ENCODE peak calls at places on chromosomes 6 and 20, in five cellular contexts. K is MM.1S, N is neural crest cell, F is B cell, U is cardiac fibroblast. R is an unnamed sample.

GRCh38 chr20:62197801-62198200 is 15.0 kb downstream of the MTG2 start:
- DNase-seq in K (no peak), N (no peak), F (no peak), U (no peak), R (no peak)

GRCh38 chr6:816510-817084 is 123.7 kb upstream of the EXOC2 start:
- DNase-seq in K (no peak), N (no peak), F (peak), U (no peak), R (no peak)

GRCh38 chr6:113120577-113121285 is 736.4 kb upstream of the MARCKS start:
- DNase-seq in K (no peak), N (no peak), F (no peak), U (peak), R (no peak)

GRCh38 chr20:23225407-23226060 is 125.1 kb upstream of the NXT1 start:
- DNase-seq in K (no peak), N (no peak), F (no peak), U (peak), R (no peak)

GRCh38 chr6:153167026-153167891 is 36.2 kb upstream of the RGS17 start:
- DNase-seq in K (no peak), N (no peak), F (no peak), U (peak), R (no peak)

GRCh38 chr6:100617633-100618348 is 153.1 kb upstream of the SIM1 start:
- DNase-seq in K (no peak), N (no peak), F (no peak), U (no peak), R (no peak)

GRCh38 chr6:43798688-43799444 is 28.9 kb downstream of the VEGFA start:
- DNase-seq in K (peak), N (no peak), F (no peak), U (peak), R (no peak)

GRCh38 chr6:167849846-167850459 is 23.2 kb downstream of the AFDN start:
- DNase-seq in K (peak), N (no peak), F (no peak), U (peak), R (no peak)

GRCh38 chr20:35359335-35359997 is 52.3 kb downstream of the UQCC1 start:
- DNase-seq in K (no peak), N (no peak), F (no peak), U (no peak), R (no peak)

GRCh38 chr20:58401123-58401639 is 12.2 kb downstream of the VAPB start:
- DNase-seq in K (no peak), N (no peak), F (no peak), U (no peak), R (no peak)

GRCh38 chr20:58398254-58398653 is 9.2 kb downstream of the VAPB start:
- DNase-seq in K (no peak), N (no peak), F (no peak), U (no peak), R (no peak)

GRCh38 chr20:58395604-58396003 is 6.6 kb downstream of the VAPB start:
- DNase-seq in K (no peak), N (no peak), F (no peak), U (no peak), R (no peak)

GRCh38 chr20:58399926-58400325 is 10.9 kb downstream of the VAPB start:
- DNase-seq in K (no peak), N (no peak), F (no peak), U (no peak), R (no peak)

GRCh38 chr20:58397429-58397828 is 8.4 kb downstream of the VAPB start:
- DNase-seq in K (no peak), N (no peak), F (no peak), U (no peak), R (no peak)
- TF ChIP-seq CTCF in K (no peak), N (no peak), F (no peak), U (no peak), R (no peak)

GRCh38 chr20:40471261-40471629 is 217.8 kb downstream of the MAFB start:
- DNase-seq in K (no peak), N (no peak), F (no peak), U (no peak), R (no peak)
- TF ChIP-seq CTCF in K (no peak), N (peak), F (no peak), U (no peak), R (peak)

GRCh38 chr6:36722879-36723278 is 25.3 kb downstream of the RAB44 start:
- DNase-seq in K (no peak), N (no peak), F (no peak), U (no peak), R (no peak)

GRCh38 chr6:36725581-36725980 is 28.0 kb downstream of the RAB44 start:
- DNase-seq in K (no peak), N (no peak), F (no peak), U (no peak), R (no peak)

GRCh38 chr6:36722365-36722764 is 24.7 kb downstream of the RAB44 start:
- DNase-seq in K (no peak), N (no peak), F (no peak), U (no peak), R (no peak)

GRCh38 chr6:36727491-36728021 is 29.9 kb downstream of the RAB44 start:
- DNase-seq in K (no peak), N (no peak), F (peak), U (no peak), R (no peak)

GRCh38 chr6:36724514-36725385 is 27.1 kb downstream of the RAB44 start:
- DNase-seq in K (peak), N (peak), F (peak), U (peak), R (no peak)
- TF ChIP-seq CTCF in K (peak), N (peak), F (peak), U (peak), R (peak)

DNA sequence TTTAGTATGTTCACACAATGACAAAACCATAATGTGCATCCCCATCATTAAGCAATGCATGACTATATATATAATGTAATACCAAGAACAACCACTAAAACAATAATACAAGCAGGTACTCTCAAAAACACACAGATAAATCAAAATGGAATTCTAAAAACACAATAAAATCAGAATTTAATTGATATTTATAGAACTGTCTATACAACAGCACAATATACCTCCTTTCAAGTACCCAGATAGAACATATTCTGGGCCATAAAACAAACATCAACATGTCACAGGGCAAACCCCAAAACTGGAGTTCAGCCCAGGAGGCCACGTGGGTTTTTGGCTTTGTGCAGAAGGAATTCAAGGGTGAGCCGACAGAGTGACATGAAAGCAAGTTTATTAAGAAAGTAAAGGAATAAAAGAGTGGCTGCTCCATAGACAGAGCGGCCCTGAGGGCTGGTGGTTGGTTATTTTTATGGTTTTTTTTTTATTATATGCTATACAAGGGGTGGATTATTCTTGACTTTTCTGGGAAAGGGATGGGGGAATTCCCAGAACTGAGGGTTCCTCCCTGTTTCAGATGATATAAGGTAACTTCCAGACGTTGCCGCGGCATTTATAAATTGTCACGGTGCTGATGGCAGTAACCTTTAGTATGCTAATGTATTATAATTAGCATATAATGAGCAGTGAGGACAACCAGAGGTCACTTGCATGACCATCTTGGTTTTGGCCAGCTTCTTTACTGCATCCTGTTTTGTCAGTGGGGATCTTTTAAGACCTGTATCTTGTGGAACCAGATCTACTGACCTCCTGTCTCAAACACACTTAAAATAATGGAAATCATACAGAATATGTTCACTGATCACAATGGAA is 5.6 kb downstream of the RAB23 start:
- DNase-seq in K (no peak), N (no peak), F (no peak), U (peak), R (no peak)
- TF ChIP-seq CTCF in K (peak), N (peak), F (no peak), U (no peak), R (peak)

GRCh38 chr6:127547215-127547614 is 28.1 kb upstream of the MTCL3 start:
- DNase-seq in K (peak), N (no peak), F (peak), U (peak), R (no peak)
- TF ChIP-seq CTCF in K (peak), N (peak), F (peak), U (peak), R (peak)